ENCODE peak calls at places on chromosomes 5 and 9, in six cellular contexts. O is fibroblast of mammary gland, F is NB4, U is astrocyte of the spinal cord, T is HCT116, A is psoas muscle. H is an unnamed sample.

GRCh38 chr9:115109486-115109885 is 8.5 kb downstream of the TNC start:
- DNase-seq in O (peak), F (no peak), U (peak), T (no peak), A (no peak), H (no peak)

GRCh38 chr9:19229725-19230355 is 653 bp upstream of the DENND4C start:
- DNase-seq in O (no peak), F (no peak), U (no peak), T (peak), A (no peak), H (no peak)

GRCh38 chr9:127866535-127866934 is 10.9 kb downstream of the AK1 start:
- DNase-seq in O (no peak), F (no peak), U (no peak), T (no peak), A (no peak), H (no peak)

GRCh38 chr9:42275141-42275540 is 91.7 kb downstream of the SPATA31A6 start:
- DNase-seq in O (no peak), F (no peak), U (no peak), T (no peak), A (no peak), H (no peak)

GRCh38 chr9:95027914-95028854 is 289.3 kb downstream of the FANCC start:
- DNase-seq in O (no peak), F (no peak), U (no peak), T (no peak), A (no peak), H (no peak)

GRCh38 chr5:7425830-7426229 is 29.9 kb downstream of the ADCY2 start:
- DNase-seq in O (peak), F (no peak), U (no peak), T (no peak), A (no peak), H (no peak)

GRCh38 chr5:37979559-37979958 is 139.7 kb upstream of the GDNF start:
- DNase-seq in O (no peak), F (no peak), U (no peak), T (no peak), A (no peak), H (no peak)

GRCh38 chr5:151075698-151076331 is 5.0 kb downstream of the TNIP1 start:
- DNase-seq in O (peak), F (no peak), U (no peak), T (no peak), A (peak), H (no peak)

GRCh38 chr9:69996947-69997346 is 46.7 kb upstream of the MAMDC2 start:
- DNase-seq in O (peak), F (no peak), U (peak), T (no peak), A (no peak), H (no peak)

GRCh38 chr9:92432972-92433548 is 8.8 kb upstream of the OMD start:
- DNase-seq in O (no peak), F (no peak), U (no peak), T (no peak), A (no peak), H (no peak)

GRCh38 chr9:708556-709432 is 132.7 kb upstream of the DMRT1 start:
- DNase-seq in O (no peak), F (peak), U (peak), T (no peak), A (no peak), H (no peak)

GRCh38 chr5:81450940-81451339 is 57.0 kb upstream of the ACOT12 start:
- DNase-seq in O (peak), F (no peak), U (peak), T (no peak), A (no peak), H (no peak)

GRCh38 chr5:111309384-111309783 is 85.2 kb downstream of the CAMK4 start:
- DNase-seq in O (no peak), F (no peak), U (no peak), T (no peak), A (no peak), H (no peak)

GRCh38 chr5:16600397-16600796 is 16.4 kb downstream of the RETREG1 start:
- DNase-seq in O (peak), F (no peak), U (peak), T (no peak), A (no peak), H (no peak)

GRCh38 chr9:89678394-89679005 is 73.7 kb downstream of the GADD45G start:
- DNase-seq in O (no peak), F (no peak), U (no peak), T (no peak), A (no peak), H (no peak)

GRCh38 chr5:113330533-113331200 is 104.1 kb downstream of the TSSK1B start:
- DNase-seq in O (peak), F (peak), U (peak), T (peak), A (peak), H (no peak)

GRCh38 chr5:34762321-34762871 is 76.6 kb upstream of the TTC23L start:
- DNase-seq in O (peak), F (no peak), U (peak), T (no peak), A (no peak), H (no peak)

GRCh38 chr5:74314906-74315305 is 325.6 kb downstream of the ENC1 start:
- DNase-seq in O (no peak), F (no peak), U (no peak), T (no peak), A (no peak), H (no peak)

DNA sequence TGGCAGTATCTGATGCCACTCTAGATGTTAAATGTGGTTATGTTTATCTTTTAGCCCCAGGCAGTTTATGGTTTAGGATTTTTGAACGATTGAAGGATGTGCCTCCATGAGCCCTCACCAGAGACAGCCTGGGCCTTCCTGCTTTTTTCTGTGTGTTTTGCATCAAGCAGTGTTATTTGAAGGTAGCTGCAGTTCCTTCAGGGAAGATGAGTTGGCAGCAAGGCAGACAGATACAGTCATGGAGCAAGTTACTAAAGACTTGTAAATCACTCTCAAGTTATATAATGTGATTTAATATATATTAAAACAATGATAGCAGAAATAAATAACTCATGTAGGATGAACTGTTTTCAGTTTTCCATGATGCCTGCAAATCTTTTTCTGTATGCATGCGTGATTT is 204.9 kb downstream of the CD180 start:
- DNase-seq in O (no peak), F (no peak), U (no peak), T (no peak), A (no peak), H (no peak)
- TF ChIP-seq CTCF in O (no peak), F (no peak), U (no peak), T (no peak), A (no peak), H (no peak)

GRCh38 chr5:134227259-134227658 is 1.4 kb upstream of the PPP2CA start:
- DNase-seq in O (peak), F (peak), U (no peak), T (no peak), A (no peak), H (no peak)

GRCh38 chr5:134223406-134224251 is 2.2 kb downstream of the PPP2CA start:
- DNase-seq in O (peak), F (peak), U (no peak), T (no peak), A (no peak), H (no peak)

GRCh38 chr5:134226441-134227192 is 744 bp upstream of the PPP2CA start:
- DNase-seq in O (no peak), F (no peak), U (no peak), T (no peak), A (no peak), H (no peak)

GRCh38 chr5:134225780-134226440 is at the start of gene PPP2CA:
- DNase-seq in O (peak), F (peak), U (peak), T (peak), A (peak), H (peak)

GRCh38 chr5:134224905-134225779 is 731 bp downstream of the PPP2CA start:
- DNase-seq in O (peak), F (peak), U (peak), T (no peak), A (peak), H (no peak)
- TF ChIP-seq CTCF in O (no peak), F (no peak), U (peak), T (no peak), A (no peak), H (no peak)

GRCh38 chr5:143008809-143009521 is 238.8 kb downstream of the ARHGAP26 start:
- DNase-seq in O (peak), F (peak), U (peak), T (peak), A (no peak), H (no peak)
- TF ChIP-seq CTCF in O (peak), F (no peak), U (no peak), T (no peak), A (no peak), H (no peak)

GRCh38 chr5:139368613-139369012 is 14.5 kb downstream of the SLC23A1 start:
- DNase-seq in O (no peak), F (peak), U (peak), T (no peak), A (no peak), H (no peak)
- TF ChIP-seq CTCF in O (peak), F (no peak), U (no peak), T (peak), A (no peak), H (peak)

GRCh38 chr5:178839319-178839704 is 20.4 kb upstream of the ZNF354B start:
- DNase-seq in O (peak), F (peak), U (no peak), T (peak), A (no peak), H (no peak)
- TF ChIP-seq CTCF in O (peak), F (peak), U (peak), T (peak), A (peak), H (peak)

DNA sequence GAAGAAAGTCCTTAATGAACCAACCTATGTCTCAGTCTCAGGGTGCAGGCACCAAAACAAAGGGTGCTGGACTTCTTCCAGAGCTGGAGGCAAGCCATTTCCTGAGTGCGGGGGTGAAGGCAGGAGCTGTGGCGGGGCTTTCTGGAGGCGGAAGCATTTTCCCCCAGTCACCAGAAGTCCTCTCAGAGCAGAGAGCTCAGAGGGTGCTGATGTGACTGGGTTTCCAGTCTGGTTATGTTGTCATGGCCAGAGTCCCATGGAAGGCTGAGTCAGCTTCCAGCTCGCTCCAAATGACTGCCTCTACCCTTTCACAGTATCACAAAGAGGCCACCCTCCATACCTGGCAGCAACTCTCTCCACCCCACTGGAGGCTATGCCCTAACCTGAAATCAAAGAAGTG is 86.0 kb downstream of the TRPC7 start:
- DNase-seq in O (peak), F (no peak), U (no peak), T (no peak), A (no peak), H (no peak)
- TF ChIP-seq CTCF in O (no peak), F (no peak), U (no peak), T (no peak), A (no peak), H (no peak)

GRCh38 chr9:108270041-108270440 is 585.7 kb downstream of the ACTL7B start:
- DNase-seq in O (no peak), F (no peak), U (peak), T (no peak), A (no peak), H (no peak)
- TF ChIP-seq CTCF in O (no peak), F (no peak), U (no peak), T (no peak), A (no peak), H (no peak)

H was measured in D721Med.